ENCODE peak calls at places on chromosome 7, in seven cellular contexts. One of them, this sample, is unnamed.

GRCh38 chr7:142629588-142630260 is 119.5 kb upstream of the PRSS1 start:
- DNase-seq in AG20443: peak
- DNase-seq in activated CD4-positive, alpha-beta T cell treated with anti-CD3 and anti-CD28 coated beads for 24 hours: no peak
- DNase-seq in EH: peak
- DNase-seq in ovary: no peak
- DNase-seq in hypothalamus: no peak
- DNase-seq in NCI-H1092: no peak
- DNase-seq in this sample: no peak

GRCh38 chr7:105976868-105977267 is 13.8 kb downstream of the CDHR3 start:
- DNase-seq in EH: no peak
- DNase-seq in activated CD4-positive, alpha-beta T cell treated with anti-CD3 and anti-CD28 coated beads for 24 hours: no peak
- DNase-seq in NCI-H1092: no peak
- DNase-seq in ovary: no peak
- DNase-seq in hypothalamus: no peak
- DNase-seq in AG20443: no peak
- DNase-seq in this sample: no peak

GRCh38 chr7:66952343-66953043 is 31.5 kb downstream of the TMEM248 start:
- DNase-seq in activated CD4-positive, alpha-beta T cell treated with anti-CD3 and anti-CD28 coated beads for 24 hours: no peak
- DNase-seq in NCI-H1092: no peak
- DNase-seq in hypothalamus: no peak
- DNase-seq in EH: peak
- DNase-seq in ovary: no peak
- DNase-seq in AG20443: peak
- DNase-seq in this sample: no peak

GRCh38 chr7:35697414-35698175 is 2.7 kb upstream of the HERPUD2 start:
- DNase-seq in activated CD4-positive, alpha-beta T cell treated with anti-CD3 and anti-CD28 coated beads for 24 hours: no peak
- DNase-seq in ovary: no peak
- DNase-seq in EH: peak
- DNase-seq in NCI-H1092: no peak
- DNase-seq in hypothalamus: no peak
- DNase-seq in AG20443: peak
- DNase-seq in this sample: no peak

GRCh38 chr7:70015353-70015752 is 417.1 kb downstream of the AUTS2 start:
- DNase-seq in ovary: no peak
- DNase-seq in hypothalamus: no peak
- DNase-seq in AG20443: no peak
- DNase-seq in NCI-H1092: no peak
- DNase-seq in EH: no peak
- DNase-seq in activated CD4-positive, alpha-beta T cell treated with anti-CD3 and anti-CD28 coated beads for 24 hours: no peak
- DNase-seq in this sample: no peak

GRCh38 chr7:159039716-159040115 is 105.0 kb downstream of the VIPR2 start:
- DNase-seq in AG20443: no peak
- DNase-seq in activated CD4-positive, alpha-beta T cell treated with anti-CD3 and anti-CD28 coated beads for 24 hours: no peak
- DNase-seq in hypothalamus: no peak
- DNase-seq in ovary: no peak
- DNase-seq in NCI-H1092: no peak
- DNase-seq in EH: no peak
- DNase-seq in this sample: no peak

GRCh38 chr7:115008465-115009114 is 86.7 kb downstream of the MDFIC start:
- DNase-seq in hypothalamus: no peak
- DNase-seq in ovary: peak
- DNase-seq in AG20443: peak
- DNase-seq in activated CD4-positive, alpha-beta T cell treated with anti-CD3 and anti-CD28 coated beads for 24 hours: no peak
- DNase-seq in NCI-H1092: no peak
- DNase-seq in EH: no peak
- DNase-seq in this sample: no peak

GRCh38 chr7:137965942-137966624 is 35.8 kb downstream of the CREB3L2 start:
- DNase-seq in AG20443: no peak
- DNase-seq in EH: no peak
- DNase-seq in activated CD4-positive, alpha-beta T cell treated with anti-CD3 and anti-CD28 coated beads for 24 hours: no peak
- DNase-seq in NCI-H1092: no peak
- DNase-seq in hypothalamus: no peak
- DNase-seq in ovary: no peak
- DNase-seq in this sample: no peak

GRCh38 chr7:12814797-12815196 is 127.4 kb downstream of the ARL4A start:
- DNase-seq in activated CD4-positive, alpha-beta T cell treated with anti-CD3 and anti-CD28 coated beads for 24 hours: no peak
- DNase-seq in ovary: no peak
- DNase-seq in hypothalamus: no peak
- DNase-seq in NCI-H1092: no peak
- DNase-seq in AG20443: no peak
- DNase-seq in EH: no peak
- DNase-seq in this sample: no peak

GRCh38 chr7:16851829-16852228 is 30.0 kb downstream of the AGR3 start:
- DNase-seq in ovary: no peak
- DNase-seq in EH: no peak
- DNase-seq in activated CD4-positive, alpha-beta T cell treated with anti-CD3 and anti-CD28 coated beads for 24 hours: no peak
- DNase-seq in AG20443: no peak
- DNase-seq in hypothalamus: no peak
- DNase-seq in NCI-H1092: no peak
- DNase-seq in this sample: no peak

GRCh38 chr7:100190059-100190711 is 12.5 kb downstream of the STAG3 start:
- DNase-seq in EH: peak
- DNase-seq in AG20443: peak
- DNase-seq in hypothalamus: no peak
- DNase-seq in ovary: no peak
- DNase-seq in NCI-H1092: no peak
- DNase-seq in activated CD4-positive, alpha-beta T cell treated with anti-CD3 and anti-CD28 coated beads for 24 hours: no peak
- DNase-seq in this sample: no peak

GRCh38 chr7:2717293-2717904 is 29.4 kb downstream of the AMZ1 start:
- DNase-seq in activated CD4-positive, alpha-beta T cell treated with anti-CD3 and anti-CD28 coated beads for 24 hours: no peak
- DNase-seq in EH: peak
- DNase-seq in AG20443: no peak
- DNase-seq in ovary: peak
- DNase-seq in hypothalamus: no peak
- DNase-seq in NCI-H1092: peak
- DNase-seq in this sample: no peak

GRCh38 chr7:77975672-77976480 is 177.3 kb downstream of the PHTF2 start:
- DNase-seq in AG20443: no peak
- DNase-seq in NCI-H1092: no peak
- DNase-seq in ovary: no peak
- DNase-seq in activated CD4-positive, alpha-beta T cell treated with anti-CD3 and anti-CD28 coated beads for 24 hours: no peak
- DNase-seq in hypothalamus: no peak
- DNase-seq in EH: no peak
- DNase-seq in this sample: no peak

GRCh38 chr7:98359395-98359794 is 41.5 kb downstream of the BAIAP2L1 start:
- DNase-seq in activated CD4-positive, alpha-beta T cell treated with anti-CD3 and anti-CD28 coated beads for 24 hours: no peak
- DNase-seq in NCI-H1092: no peak
- DNase-seq in EH: no peak
- DNase-seq in AG20443: no peak
- DNase-seq in hypothalamus: no peak
- DNase-seq in ovary: no peak
- DNase-seq in this sample: no peak

GRCh38 chr7:89308535-89308934 is 513.0 kb upstream of the TEX47 start:
- DNase-seq in ovary: no peak
- DNase-seq in EH: no peak
- DNase-seq in AG20443: no peak
- DNase-seq in hypothalamus: no peak
- DNase-seq in NCI-H1092: no peak
- DNase-seq in activated CD4-positive, alpha-beta T cell treated with anti-CD3 and anti-CD28 coated beads for 24 hours: no peak
- DNase-seq in this sample: no peak

GRCh38 chr7:2807846-2808772 is 36.0 kb downstream of the GNA12 start:
- DNase-seq in hypothalamus: no peak
- DNase-seq in ovary: no peak
- DNase-seq in EH: peak
- DNase-seq in activated CD4-positive, alpha-beta T cell treated with anti-CD3 and anti-CD28 coated beads for 24 hours: no peak
- DNase-seq in NCI-H1092: no peak
- DNase-seq in AG20443: peak
- DNase-seq in this sample: no peak

GRCh38 chr7:68888971-68889385 is 709.3 kb upstream of the AUTS2 start:
- DNase-seq in activated CD4-positive, alpha-beta T cell treated with anti-CD3 and anti-CD28 coated beads for 24 hours: no peak
- DNase-seq in EH: no peak
- DNase-seq in NCI-H1092: no peak
- DNase-seq in hypothalamus: no peak
- DNase-seq in AG20443: peak
- DNase-seq in ovary: no peak
- DNase-seq in this sample: no peak

GRCh38 chr7:41346878-41347277 is 356.0 kb downstream of the INHBA start:
- DNase-seq in EH: no peak
- DNase-seq in hypothalamus: no peak
- DNase-seq in activated CD4-positive, alpha-beta T cell treated with anti-CD3 and anti-CD28 coated beads for 24 hours: no peak
- DNase-seq in AG20443: no peak
- DNase-seq in ovary: no peak
- DNase-seq in NCI-H1092: no peak
- DNase-seq in this sample: no peak

This sample was measured in NCI-H1930.